ENCODE peak calls at places on chromosomes 16 and 17, in five cellular contexts. F is EL; G is stimulated activated CD4-positive, alpha-beta T cell treated with anti-CD3 and anti-CD28 coated beads, Interleukin-2, amount 100 ng/mL, for 24 hours; O is NAMALWA; X is suprapubic skin. A is an unnamed sample.

GRCh38 chr16:80824623-80825364 is 20.4 kb upstream of the CDYL2 start:
- DNase-seq in G (peak), O (peak), F (peak), X (no peak), A (peak)

GRCh38 chr17:35847633-35848373 is 20.9 kb downstream of the HEATR9 start:
- DNase-seq in F (no peak), G (no peak), O (peak), X (no peak), A (no peak)

GRCh38 chr17:56076980-56077379 is 76.3 kb upstream of the ANKFN1 start:
- DNase-seq in O (no peak), F (no peak), X (no peak), G (no peak), A (no peak)

GRCh38 chr16:82034981-82035612 is at the start of gene HSD17B2:
- DNase-seq in F (peak), X (no peak), O (no peak), G (no peak), A (peak)

GRCh38 chr16:52497067-52497816 is 49.7 kb downstream of the TOX3 start:
- DNase-seq in X (no peak), O (no peak), F (no peak), G (no peak), A (no peak)

GRCh38 chr16:19386555-19386954 is 31.1 kb upstream of the TMC5 start:
- DNase-seq in F (no peak), X (no peak), G (no peak), O (no peak), A (no peak)

GRCh38 chr16:73052441-73053030 is 4.6 kb upstream of the ZFHX3 start:
- DNase-seq in G (no peak), O (no peak), X (no peak), F (no peak), A (no peak)

GRCh38 chr17:79977711-79978544 is 57.7 kb downstream of the TBC1D16 start:
- DNase-seq in F (no peak), O (no peak), X (peak), G (no peak), A (no peak)

GRCh38 chr16:67593288-67593687 is 31.0 kb downstream of the CTCF start:
- DNase-seq in F (no peak), X (no peak), G (no peak), O (no peak), A (no peak)

GRCh38 chr16:23941025-23941424 is 105.2 kb downstream of the PRKCB start:
- DNase-seq in O (no peak), X (no peak), F (no peak), G (no peak), A (no peak)

GRCh38 chr16:77657016-77657415 is 65.3 kb upstream of the NUDT7 start:
- DNase-seq in G (no peak), O (peak), X (no peak), F (no peak), A (peak)

GRCh38 chr16:76278976-76279375 is 1.8 kb downstream of the CNTNAP4 start:
- DNase-seq in F (no peak), G (no peak), X (no peak), O (peak), A (peak)

GRCh38 chr17:35543856-35544255 is 6.4 kb upstream of the SLFN12L start:
- DNase-seq in F (peak), G (no peak), O (no peak), X (no peak), A (peak)

GRCh38 chr17:17935321-17936271 is 36.6 kb downstream of the TOM1L2 start:
- DNase-seq in F (peak), X (no peak), O (no peak), G (no peak), A (peak)

GRCh38 chr17:3860939-3861338 is 14.9 kb upstream of the NCBP3 start:
- DNase-seq in F (no peak), X (no peak), O (no peak), G (no peak), A (no peak)

GRCh38 chr16:81493755-81494433 is 49.3 kb downstream of the CMIP start:
- DNase-seq in X (no peak), F (peak), G (peak), O (no peak), A (peak)

GRCh38 chr16:30602595-30603277 is 7.5 kb downstream of the ZNF689 start:
- DNase-seq in X (no peak), F (peak), G (no peak), O (no peak), A (peak)

GRCh38 chr17:40361925-40362695 is 2.4 kb downstream of the GJD3 start:
- DNase-seq in F (no peak), G (no peak), O (no peak), X (no peak), A (no peak)

GRCh38 chr16:70686376-70687171 is 721 bp upstream of the MTSS2 start:
- DNase-seq in X (no peak), F (no peak), G (no peak), O (no peak), A (peak)

GRCh38 chr16:74743668-74744299 is 30.8 kb downstream of the FA2H start:
- DNase-seq in X (no peak), F (peak), G (no peak), O (no peak), A (peak)

GRCh38 chr16:46884513-46885293 is 541 bp downstream of the GPT2 start:
- DNase-seq in F (no peak), X (no peak), G (peak), O (peak), A (peak)

GRCh38 chr17:8988263-8988662 is 22.8 kb upstream of the PIK3R5 start:
- DNase-seq in O (no peak), X (no peak), F (no peak), G (no peak), A (no peak)

GRCh38 chr17:39080416-39081179 is 70.8 kb downstream of the PLXDC1 start:
- DNase-seq in F (peak), O (no peak), G (no peak), X (no peak), A (peak)

GRCh38 chr17:80008383-80008840 is 27.3 kb downstream of the TBC1D16 start:
- DNase-seq in X (peak), G (peak), F (peak), O (peak), A (peak)

GRCh38 chr16:67238806-67239470 is 8.3 kb downstream of the FHOD1 start:
- DNase-seq in X (no peak), G (no peak), F (no peak), O (no peak), A (no peak)

GRCh38 chr16:16146380-16147315 is 76.6 kb downstream of the ABCC6 start:
- DNase-seq in X (no peak), O (no peak), G (no peak), F (no peak), A (no peak)

GRCh38 chr17:55116440-55116914 is 147.9 kb downstream of the STXBP4 start:
- DNase-seq in G (no peak), F (no peak), O (no peak), X (no peak), A (no peak)

GRCh38 chr17:63705657-63706056 is 5.7 kb upstream of the LIMD2 start:
- DNase-seq in X (peak), F (no peak), G (no peak), O (no peak), A (no peak)

GRCh38 chr17:65477600-65477999 is 83.8 kb downstream of the AXIN2 start:
- DNase-seq in F (no peak), X (no peak), G (no peak), O (no peak), A (no peak)

GRCh38 chr17:78387982-78388941 is 9.8 kb downstream of the PGS1 start:
- DNase-seq in O (peak), X (no peak), F (no peak), G (no peak), A (peak)

GRCh38 chr17:37207103-37207502 is 168.7 kb upstream of the C17orf78 start:
- DNase-seq in F (no peak), G (no peak), X (no peak), O (no peak), A (no peak)

GRCh38 chr17:1110844-1111598 is 68.8 kb downstream of the ABR start:
- DNase-seq in X (no peak), O (no peak), G (peak), F (peak), A (peak)

GRCh38 chr16:13529193-13529982 is 390.6 kb upstream of the ERCC4 start:
- DNase-seq in F (no peak), O (no peak), G (no peak), X (no peak), A (no peak)

GRCh38 chr17:42132941-42133340 is 10.3 kb downstream of the HSPB9 start:
- DNase-seq in F (peak), O (no peak), G (no peak), X (no peak), A (peak)

GRCh38 chr17:57875109-57876022 is 25.5 kb upstream of the MRPS23 start:
- DNase-seq in O (peak), X (peak), G (no peak), F (peak), A (peak)

GRCh38 chr16:83995756-83996155 is 27.7 kb downstream of the NECAB2 start:
- DNase-seq in X (no peak), O (no peak), F (no peak), G (no peak), A (peak)

GRCh38 chr17:42525221-42525620 is 10.8 kb upstream of the NAGLU start:
- DNase-seq in G (no peak), F (peak), O (no peak), X (no peak), A (peak)

GRCh38 chr16:23847938-23848337 is 12.2 kb downstream of the PRKCB start:
- DNase-seq in X (no peak), G (peak), O (no peak), F (no peak), A (no peak)